ENCODE peak calls at places on chromosome 5, in seven cellular contexts. J, L, A, I, P, Z and S are unnamed samples.
A peak's percentile ranks its signal among the peaks of the same experiment; 100 is the strongest.

GRCh38 chr5:67160985-67161384 is 35.6 kb downstream of the CD180 start:
- DNase-seq in Z (no peak), P (no peak), J (peak; percentile 29), A (no peak), I (no peak), L (no peak), S (no peak)

GRCh38 chr5:10744681-10745080 is 16.4 kb downstream of the DAP start:
- DNase-seq in Z (no peak), J (no peak), I (no peak), A (no peak), L (no peak), P (no peak), S (no peak)

GRCh38 chr5:52801329-52801728 is 13.6 kb downstream of the ITGA1 start:
- DNase-seq in P (no peak), L (no peak), A (no peak), J (no peak), Z (no peak), I (no peak), S (no peak)

GRCh38 chr5:123448017-123448617 is 24.9 kb upstream of the CEP120 start:
- DNase-seq in Z (no peak), J (no peak), A (no peak), L (no peak), I (no peak), P (no peak), S (no peak)

GRCh38 chr5:109953821-109954220 is 264.1 kb downstream of the MAN2A1 start:
- DNase-seq in A (no peak), Z (no peak), P (no peak), J (no peak), I (no peak), L (no peak), S (no peak)

GRCh38 chr5:39115644-39116346 is 41.6 kb upstream of the RICTOR start:
- DNase-seq in P (no peak), L (no peak), A (no peak), I (no peak), J (no peak), Z (no peak), S (no peak)

GRCh38 chr5:76954383-76954763 is 1.5 kb downstream of the CRHBP start:
- DNase-seq in A (no peak), Z (no peak), J (no peak), I (no peak), L (no peak), P (no peak), S (no peak)

GRCh38 chr5:132017738-132018625 is 6.5 kb upstream of the ACSL6 start:
- DNase-seq in J (no peak), A (no peak), I (no peak), Z (no peak), L (no peak), P (no peak), S (no peak)

GRCh38 chr5:76737131-76737556 is 21.2 kb downstream of the F2R start:
- DNase-seq in P (no peak), A (no peak), Z (no peak), L (no peak), J (no peak), I (no peak), S (no peak)

GRCh38 chr5:124888622-124889521 is 142.4 kb upstream of the ZNF608 start:
- DNase-seq in I (no peak), A (no peak), P (no peak), Z (no peak), J (no peak), L (no peak), S (no peak)